ENCODE peak calls at places on chromosomes 1 and 21, in seven cellular contexts. W is fibroblast of lung; Y is central memory CD4-positive, alpha-beta T cell; X is activated naive CD8-positive, alpha-beta T cell treated with anti-CD3 and anti-CD28 coated beads for 36 hours; T is CD8-positive, alpha-beta T cell; A is stimulated activated CD4-positive, alpha-beta T cell treated with anti-CD3 and anti-CD28 coated beads, Interleukin-4, amount 100 ng/mL, for 24 hours; O is immature natural killer cell. K is an unnamed sample.

GRCh38 chr1:160085686-160086089 is 4.3 kb downstream of the KCNJ9 start:
- DNase-seq in W (peak; percentile 48), Y (peak; percentile 56), X (peak; percentile 76), T (peak; percentile 58), A (peak; percentile 79), O (peak; percentile 56), K (peak; percentile 51)

GRCh38 chr1:205430631-205431305 is 8.9 kb upstream of the LEMD1 start:
- DNase-seq in W (peak; percentile 36), Y (peak; percentile 44), X (peak; percentile 71), T (peak; percentile 27), A (peak; percentile 54), O (peak; percentile 59), K (peak; percentile 38)

GRCh38 chr1:243396876-243397275 is 141.0 kb downstream of the SDCCAG8 start:
- DNase-seq in W (no peak), Y (no peak), X (no peak), T (no peak), A (no peak), O (no peak), K (no peak)

GRCh38 chr1:21293537-21294265 is 3.4 kb upstream of the ECE1 start:
- DNase-seq in W (no peak), Y (peak; percentile 73), X (peak; percentile 89), T (peak; percentile 33), A (peak; percentile 85), O (peak; percentile 44), K (no peak)

GRCh38 chr1:93779540-93780121 is 98.0 kb upstream of the BCAR3 start:
- DNase-seq in W (peak; percentile 95), Y (no peak), X (no peak), T (no peak), A (no peak), O (no peak), K (peak; percentile 100)

GRCh38 chr21:44506279-44507255 is 33.4 kb downstream of the KRTAP10-1 start:
- DNase-seq in W (no peak), Y (no peak), X (no peak), T (no peak), A (no peak), O (no peak), K (no peak)

GRCh38 chr1:235122348-235122747 is 6.3 kb downstream of the TOMM20 start:
- DNase-seq in W (no peak), Y (no peak), X (no peak), T (no peak), A (no peak), O (no peak), K (no peak)

GRCh38 chr1:86419277-86419903 is 4.6 kb upstream of the CLCA2 start:
- DNase-seq in W (peak; percentile 24), Y (peak; percentile 47), X (peak; percentile 34), T (peak; percentile 8), A (no peak), O (peak; percentile 21), K (peak; percentile 65)

GRCh38 chr1:154502066-154502741 is at the start of the genes SHE and TDRD10:
- DNase-seq in W (no peak), Y (no peak), X (peak; percentile 24), T (no peak), A (no peak), O (peak; percentile 17), K (no peak)

GRCh38 chr1:14168663-14169062 is 429.8 kb upstream of the KAZN start:
- DNase-seq in W (no peak), Y (no peak), X (no peak), T (no peak), A (no peak), O (no peak), K (no peak)

GRCh38 chr1:173431663-173432045 is 45.5 kb upstream of the PRDX6 start:
- DNase-seq in W (no peak), Y (no peak), X (no peak), T (no peak), A (no peak), O (no peak), K (no peak)

GRCh38 chr1:62725981-62726588 is 37.9 kb upstream of the DOCK7 start:
- DNase-seq in W (peak; percentile 30), Y (no peak), X (no peak), T (no peak), A (no peak), O (no peak), K (no peak)

GRCh38 chr1:154178006-154178405 is 13.9 kb downstream of the TPM3 start:
- DNase-seq in W (peak; percentile 34), Y (no peak), X (no peak), T (no peak), A (peak; percentile 23), O (no peak), K (no peak)

GRCh38 chr1:152013664-152014237 is 20.1 kb upstream of the S100A10 start:
- DNase-seq in W (peak; percentile 47), Y (no peak), X (no peak), T (no peak), A (peak; percentile 49), O (peak; percentile 24), K (peak; percentile 56)

GRCh38 chr1:162011337-162012012 is 12.2 kb downstream of the OLFML2B start:
- DNase-seq in W (no peak), Y (no peak), X (no peak), T (no peak), A (no peak), O (no peak), K (no peak)

GRCh38 chr1:18635833-18636671 is 5.4 kb downstream of the PAX7 start:
- DNase-seq in W (no peak), Y (no peak), X (no peak), T (no peak), A (no peak), O (no peak), K (peak; percentile 50)

GRCh38 chr1:189269011-189269410 is 1208.7 kb downstream of the BRINP3 start:
- DNase-seq in W (peak; percentile 37), Y (no peak), X (no peak), T (no peak), A (no peak), O (no peak), K (no peak)

GRCh38 chr1:59978026-59978425 is 51.5 kb upstream of the CYP2J2 start:
- DNase-seq in W (no peak), Y (no peak), X (no peak), T (no peak), A (no peak), O (no peak), K (peak; percentile 61)

GRCh38 chr21:14609274-14609673 is 63.2 kb upstream of the SAMSN1 start:
- DNase-seq in W (no peak), Y (no peak), X (no peak), T (no peak), A (no peak), O (no peak), K (no peak)

GRCh38 chr1:223212441-223212840 is 69.4 kb upstream of the TLR5 start:
- DNase-seq in W (no peak), Y (no peak), X (no peak), T (no peak), A (no peak), O (no peak), K (no peak)

GRCh38 chr1:239812580-239812979 is 279.1 kb upstream of the FMN2 start:
- DNase-seq in W (no peak), Y (no peak), X (no peak), T (no peak), A (no peak), O (no peak), K (no peak)

GRCh38 chr1:109547412-109548320 is 749 bp upstream of the GNAI3 start:
- DNase-seq in W (peak; percentile 25), Y (peak; percentile 8), X (peak; percentile 18), T (no peak), A (peak; percentile 28), O (no peak), K (peak; percentile 31)

GRCh38 chr1:7993593-7994479 is 32.3 kb downstream of the ERRFI1 start:
- DNase-seq in W (peak; percentile 95), Y (no peak), X (no peak), T (no peak), A (no peak), O (no peak), K (no peak)

GRCh38 chr1:7576946-7577657 is 194.0 kb upstream of the VAMP3 start:
- DNase-seq in W (peak; percentile 8), Y (no peak), X (no peak), T (no peak), A (no peak), O (no peak), K (peak; percentile 22)

GRCh38 chr1:150560011-150560438 is 10.8 kb downstream of the ADAMTSL4 start:
- DNase-seq in W (no peak), Y (peak; percentile 68), X (peak; percentile 75), T (no peak), A (peak; percentile 83), O (peak; percentile 68), K (no peak)

GRCh38 chr1:20123696-20124450 is 4.5 kb upstream of the PLA2G2D start:
- DNase-seq in W (peak; percentile 51), Y (no peak), X (no peak), T (no peak), A (no peak), O (no peak), K (peak; percentile 8)

GRCh38 chr1:11629184-11629583 is 25.0 kb downstream of the FBXO2 start:
- DNase-seq in W (no peak), Y (no peak), X (no peak), T (no peak), A (no peak), O (no peak), K (no peak)

GRCh38 chr1:106978477-106979322 is 77.8 kb upstream of the PRMT6 start:
- DNase-seq in W (peak; percentile 3), Y (no peak), X (no peak), T (no peak), A (no peak), O (no peak), K (peak; percentile 67)

GRCh38 chr21:34996304-34997081 is 52.6 kb downstream of the RUNX1 start:
- DNase-seq in W (peak; percentile 64), Y (no peak), X (no peak), T (no peak), A (peak; percentile 32), O (no peak), K (no peak)

GRCh38 chr1:244082969-244083368 is 31.9 kb downstream of the ZBTB18 start:
- DNase-seq in W (no peak), Y (no peak), X (no peak), T (no peak), A (no peak), O (no peak), K (no peak)

GRCh38 chr1:6962390-6962955 is 177.2 kb downstream of the CAMTA1 start:
- DNase-seq in W (peak; percentile 21), Y (no peak), X (peak; percentile 80), T (no peak), A (peak; percentile 23), O (no peak), K (peak; percentile 50)

GRCh38 chr1:154304664-154305337 is 16.1 kb upstream of the AQP10 start:
- DNase-seq in W (peak; percentile 61), Y (no peak), X (peak; percentile 34), T (no peak), A (peak; percentile 63), O (no peak), K (peak; percentile 48)

K was measured in bronchial epithelial cell.